ENCODE peak calls at places on chromosomes 13 and 19, in seven cellular contexts. D is Peyer's patch, O is adrenal gland, Z is tibial nerve, K is endothelial cell of umbilical vein, Q is heart left ventricle, X is body of pancreas. I is an unnamed sample. For H3K4me1, the result is how much of the 10 kb centered on the place peaks cover.

GRCh38 chr19:41302624-41303351 is 7.2 kb upstream of the CCDC97 start:
- DNase-seq in Z (no peak), O (no peak), K (no peak), D (peak), Q (no peak), X (no peak), I (no peak)

GRCh38 chr19:38990949-38991697 is 15.6 kb upstream of the FBXO17 start:
- DNase-seq in Q (no peak), Z (no peak), X (no peak), O (peak), K (no peak), D (no peak), I (peak)

GRCh38 chr19:45716314-45717130 is 14.2 kb downstream of the FBXO46 start:
- DNase-seq in Q (no peak), X (peak), K (peak), Z (no peak), D (no peak), O (no peak), I (peak)

GRCh38 chr13:102814793-102815192 is 15.9 kb downstream of the BIVM start:
- DNase-seq in O (no peak), Q (no peak), D (no peak), X (no peak), K (no peak), Z (no peak), I (no peak)

GRCh38 chr19:33795370-33796163 is 1.1 kb upstream of the KCTD15 start:
- DNase-seq in Z (peak), X (peak), D (peak), K (peak), Q (peak), O (peak), I (peak)

GRCh38 chr13:111248822-111249221 is 71.6 kb upstream of the TEX29 start:
- DNase-seq in K (no peak), O (peak), D (no peak), Q (no peak), X (peak), Z (no peak), I (no peak)

GRCh38 chr13:45413826-45414312 is 4.3 kb downstream of the SLC25A30 start:
- DNase-seq in Q (no peak), X (no peak), K (peak), Z (no peak), O (no peak), D (no peak), I (no peak)

GRCh38 chr19:13705201-13705600 is 59.1 kb upstream of the MRI1 start:
- DNase-seq in X (no peak), K (no peak), Q (no peak), O (no peak), Z (no peak), D (no peak), I (no peak)

GRCh38 chr19:50815443-50815842 is 8.1 kb downstream of the KLK1 start:
- DNase-seq in K (no peak), Z (no peak), D (no peak), O (no peak), X (no peak), Q (no peak), I (no peak)

GRCh38 chr13:35549481-35549880 is 73.0 kb upstream of the MAB21L1 start:
- DNase-seq in K (peak), Z (no peak), D (no peak), X (no peak), Q (no peak), O (no peak), I (no peak)

GRCh38 chr13:110428281-110428680 is 121.2 kb downstream of the COL4A2 start:
- DNase-seq in K (no peak), O (no peak), X (no peak), Q (no peak), Z (no peak), D (no peak), I (no peak)

GRCh38 chr19:18153555-18154134 is 682 bp downstream of the PIK3R2 start:
- DNase-seq in Q (no peak), D (peak), X (peak), K (no peak), Z (no peak), O (peak), I (peak)

GRCh38 chr19:23116802-23117571 is at the start of gene ZNF730:
- DNase-seq in O (peak), Q (peak), X (no peak), D (no peak), K (peak), Z (peak), I (peak)

GRCh38 chr19:23991170-23991569 is 76.5 kb downstream of the ZNF726 start:
- DNase-seq in X (peak), Q (no peak), O (no peak), Z (no peak), K (peak), D (no peak), I (no peak)

GRCh38 chr13:113562085-113562749 is 22.3 kb upstream of the TFDP1 start:
- DNase-seq in K (peak), X (no peak), Q (peak), Z (no peak), O (peak), D (no peak), I (peak)

GRCh38 chr13:113837554-113838355 is 26.1 kb downstream of the GAS6 start:
- DNase-seq in O (peak), Q (peak), D (peak), K (peak), Z (peak), X (peak), I (peak)

GRCh38 chr13:93244918-93245280 is 18.3 kb downstream of the GPC6 start:
- DNase-seq in D (no peak), X (no peak), O (no peak), Z (no peak), Q (no peak), K (no peak), I (no peak)

GRCh38 chr19:35167251-35168119 is 12.9 kb downstream of the FXYD5 start:
- DNase-seq in X (no peak), K (no peak), Q (no peak), O (no peak), D (peak), Z (no peak), I (no peak)

GRCh38 chr13:85093808-85094207 is 705.4 kb downstream of the SLITRK6 start:
- DNase-seq in O (peak), D (no peak), X (no peak), K (no peak), Q (no peak), Z (peak), I (peak)

GRCh38 chr13:74047925-74048324 is 86.3 kb downstream of the KLF12 start:
- DNase-seq in Z (no peak), Q (no peak), D (no peak), O (no peak), K (peak), X (no peak), I (no peak)

GRCh38 chr19:49855676-49856573 is 5.0 kb downstream of the PTOV1 start:
- DNase-seq in Z (no peak), O (no peak), X (peak), Q (no peak), K (no peak), D (no peak), I (no peak)

GRCh38 chr19:42032428-42032827 is 37.6 kb downstream of the GRIK5 start:
- DNase-seq in X (no peak), Q (no peak), O (no peak), D (no peak), K (no peak), Z (no peak), I (no peak)

GRCh38 chr13:93066187-93066586 is 160.4 kb upstream of the GPC6 start:
- DNase-seq in Z (no peak), X (no peak), K (no peak), D (no peak), O (peak), Q (no peak), I (no peak)

GRCh38 chr19:3383121-3383722 is 16.8 kb downstream of the NFIC start:
- DNase-seq in O (no peak), Z (no peak), X (peak), D (no peak), Q (no peak), K (no peak), I (no peak)

GRCh38 chr19:3381701-3382372 is 15.5 kb downstream of the NFIC start:
- DNase-seq in O (peak), Z (no peak), K (no peak), D (no peak), X (peak), Q (no peak), I (no peak)

GRCh38 chr19:3378352-3379146 is 12.2 kb downstream of the NFIC start:
- DNase-seq in D (no peak), Z (no peak), O (no peak), Q (no peak), K (no peak), X (peak), I (no peak)

GRCh38 chr19:3380829-3381228 is 14.4 kb downstream of the NFIC start:
- DNase-seq in D (no peak), K (no peak), X (peak), O (no peak), Q (no peak), Z (no peak), I (no peak)

GRCh38 chr19:3382460-3383100 is 16.2 kb downstream of the NFIC start:
- DNase-seq in K (no peak), Z (no peak), Q (no peak), X (peak), D (no peak), O (no peak), I (no peak)
- H3K4me1 ChIP-seq in K (under half), Z (half or more), Q (half or more), X (half or more), D (half or more), O (half or more), I (under half)

DNA sequence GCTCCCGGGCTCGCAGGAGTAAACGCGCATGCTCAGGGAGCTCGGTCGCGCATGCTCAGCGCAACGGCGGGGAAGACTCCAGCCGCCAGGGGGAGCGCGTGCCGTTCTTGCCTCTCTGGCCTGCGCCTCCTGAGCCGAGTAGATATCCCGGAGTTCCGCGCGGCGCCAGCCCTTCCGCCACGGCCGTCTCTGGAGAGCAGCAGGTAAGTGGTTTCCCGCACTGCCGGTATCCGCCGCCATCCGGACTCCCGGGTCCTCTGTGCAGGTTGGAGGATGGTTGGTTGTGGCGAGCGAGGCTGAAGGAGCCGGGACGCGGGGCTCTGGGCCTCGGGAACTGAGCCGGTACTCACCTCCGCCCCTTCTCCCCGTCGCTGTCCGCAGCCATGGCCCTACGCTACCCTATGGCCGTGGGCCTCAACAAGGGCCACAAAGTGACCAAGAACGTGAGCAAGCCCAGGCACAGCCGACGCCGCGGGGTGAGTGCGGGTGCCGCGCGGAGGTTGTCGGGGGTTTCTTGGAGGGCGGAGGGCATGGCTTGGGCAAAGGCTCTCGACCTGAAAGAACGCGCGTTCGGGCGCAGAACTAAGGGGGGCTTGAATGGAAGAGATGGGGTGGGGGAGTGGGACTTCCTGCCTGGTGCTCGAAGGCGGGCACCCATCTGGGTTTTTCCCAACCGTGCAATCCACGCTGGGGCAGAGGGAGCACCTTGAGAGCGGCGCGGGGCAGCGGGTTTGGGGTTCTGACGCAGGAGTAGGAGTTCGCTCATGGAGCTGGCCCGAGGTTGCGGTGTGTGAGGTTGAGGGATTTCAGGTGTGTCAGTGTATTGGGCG is at the start of gene RPL36:
- DNase-seq in D (peak), O (peak), K (peak), Q (peak), X (peak), Z (peak), I (peak)
- TF ChIP-seq POLR2A in D (peak), O (peak), K (peak), Q (no peak), X (peak), Z (peak), I (peak)

GRCh38 chr19:4264812-4265211 is 14.3 kb upstream of the SHD start:
- DNase-seq in O (no peak), Z (no peak), D (no peak), K (no peak), X (no peak), Q (no peak), I (no peak)
- H3K4me1 ChIP-seq in O (under half), Z (under half), D (under half), K (under half), X (under half), Q (under half), I (under half)

GRCh38 chr19:6528544-6529121 is 2.2 kb upstream of the TNFSF9 start:
- DNase-seq in O (peak), X (no peak), Z (no peak), K (no peak), D (peak), Q (peak), I (no peak)
- TF ChIP-seq POLR2A in O (no peak), X (no peak), Z (no peak), K (no peak), D (no peak), Q (no peak), I (no peak)

DNA sequence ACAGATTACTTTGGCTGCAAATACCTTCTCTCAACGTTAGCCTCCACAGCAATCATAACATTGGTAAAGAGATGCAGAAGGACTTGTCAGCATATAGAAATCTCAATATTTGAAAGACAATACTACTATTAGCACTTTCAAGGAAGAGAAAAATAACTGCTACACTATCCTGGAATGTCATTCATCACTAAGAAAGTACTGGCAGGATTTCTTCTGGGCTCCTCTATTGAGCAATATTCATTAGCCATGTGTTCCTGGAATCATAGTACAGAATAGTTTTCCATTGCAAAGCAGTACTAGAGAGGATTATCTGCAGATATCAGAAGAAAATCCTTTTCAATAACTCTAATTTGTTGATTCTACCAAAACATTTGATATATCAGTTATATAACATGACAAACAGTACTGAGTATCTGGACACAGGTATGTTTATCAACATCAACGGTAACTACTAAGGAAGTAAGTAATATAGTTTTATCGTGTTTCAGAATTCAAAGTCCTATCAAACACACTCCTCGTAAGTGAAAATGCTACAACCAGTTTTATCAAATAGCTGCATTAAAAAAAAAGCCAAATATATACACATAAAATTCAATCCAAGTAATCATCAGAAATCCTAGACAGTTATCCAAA is 27.3 kb downstream of the INTS6 start:
- DNase-seq in Q (no peak), X (no peak), K (no peak), O (no peak), Z (no peak), D (no peak), I (no peak)
- H3K4me1 ChIP-seq in Q (half or more), X (half or more), K (under half), O (under half), Z (under half), D (under half), I (under half)

GRCh38 chr19:10105241-10106099 is 692 bp upstream of the PPAN start:
- DNase-seq in Z (no peak), K (no peak), Q (no peak), D (peak), O (peak), X (no peak), I (no peak)

GRCh38 chr19:10106100-10106936 is at the start of gene PPAN:
- DNase-seq in D (peak), K (peak), Z (peak), O (peak), Q (peak), X (peak), I (peak)

GRCh38 chr19:10104130-10104513 is 1.6 kb upstream of the ANGPTL6 start:
- DNase-seq in Q (no peak), D (no peak), Z (no peak), K (no peak), X (no peak), O (no peak), I (no peak)

GRCh38 chr19:10102787-10103236 is 334 bp upstream of the ANGPTL6 start:
- DNase-seq in X (no peak), D (peak), O (no peak), Z (no peak), Q (no peak), K (no peak), I (no peak)

DNA sequence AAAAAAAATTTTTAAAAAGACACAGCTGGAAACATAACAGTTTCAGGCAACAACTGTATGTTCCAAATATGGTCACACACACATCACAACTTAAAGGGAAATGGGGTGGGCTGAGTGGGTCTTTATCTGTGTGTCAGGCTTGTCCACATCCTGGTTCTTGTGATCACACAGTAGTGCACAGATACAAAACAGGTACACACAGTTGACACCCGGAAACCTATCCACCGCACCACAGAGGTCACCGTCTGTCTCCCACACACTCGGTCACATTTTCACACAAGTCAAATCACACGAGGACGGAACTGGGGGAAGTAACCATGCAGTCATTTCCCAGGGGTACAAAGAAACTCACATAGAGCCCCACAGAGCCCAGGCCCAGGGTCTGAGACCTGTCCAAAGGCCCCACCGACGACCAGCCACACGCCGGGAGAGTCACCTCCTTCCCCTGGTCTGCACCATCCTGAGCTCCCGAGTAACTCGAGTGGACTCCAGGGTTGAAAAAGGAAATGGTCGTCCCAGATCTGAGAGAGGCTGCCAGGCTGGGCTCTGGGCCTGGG is 1.4 kb upstream of the PPAN start:
- DNase-seq in K (no peak), D (peak), Q (no peak), X (no peak), Z (no peak), O (no peak), I (no peak)
- TF ChIP-seq POLR2A in K (no peak), D (no peak), Q (no peak), X (no peak), Z (no peak), O (no peak), I (no peak)

DNA sequence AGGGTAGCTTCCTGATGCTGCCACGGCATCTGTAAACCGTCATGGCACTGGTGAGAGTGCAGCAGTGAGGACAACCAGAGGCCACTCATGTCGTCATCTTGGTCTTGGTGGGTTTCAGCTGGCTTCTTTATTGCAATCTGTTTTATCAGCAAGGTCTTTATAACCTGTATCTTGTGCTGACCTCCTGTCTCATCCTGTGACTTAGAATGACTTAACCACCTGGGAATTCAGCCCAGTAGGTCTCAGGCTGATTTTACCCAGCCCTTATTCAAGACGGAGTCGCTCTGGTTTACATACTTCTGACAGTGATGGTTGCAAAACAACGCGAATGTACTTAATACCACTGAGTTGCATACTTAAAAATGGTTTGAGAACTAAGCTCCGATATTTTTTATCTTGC is 14.4 kb upstream of the FBN3 start:
- DNase-seq in Q (no peak), X (no peak), D (no peak), O (no peak), K (no peak), Z (no peak), I (no peak)
- H3K4me1 ChIP-seq in Q (under half), X (under half), D (under half), O (under half), K (under half), Z (under half), I (under half)

GRCh38 chr19:11061951-11062350 is 27.3 kb upstream of the LDLR start:
- DNase-seq in X (no peak), Z (no peak), O (no peak), D (no peak), Q (no peak), K (no peak), I (no peak)

GRCh38 chr19:11066326-11066725 is 22.9 kb upstream of the LDLR start:
- DNase-seq in Q (no peak), X (peak), K (no peak), Z (no peak), O (no peak), D (no peak), I (no peak)

GRCh38 chr19:11063434-11063833 is 25.8 kb upstream of the LDLR start:
- DNase-seq in O (no peak), X (no peak), D (no peak), Q (no peak), K (no peak), Z (no peak), I (no peak)

GRCh38 chr19:11067356-11068113 is 21.7 kb upstream of the LDLR start:
- DNase-seq in D (no peak), K (no peak), X (no peak), O (no peak), Q (no peak), Z (no peak), I (no peak)

DNA sequence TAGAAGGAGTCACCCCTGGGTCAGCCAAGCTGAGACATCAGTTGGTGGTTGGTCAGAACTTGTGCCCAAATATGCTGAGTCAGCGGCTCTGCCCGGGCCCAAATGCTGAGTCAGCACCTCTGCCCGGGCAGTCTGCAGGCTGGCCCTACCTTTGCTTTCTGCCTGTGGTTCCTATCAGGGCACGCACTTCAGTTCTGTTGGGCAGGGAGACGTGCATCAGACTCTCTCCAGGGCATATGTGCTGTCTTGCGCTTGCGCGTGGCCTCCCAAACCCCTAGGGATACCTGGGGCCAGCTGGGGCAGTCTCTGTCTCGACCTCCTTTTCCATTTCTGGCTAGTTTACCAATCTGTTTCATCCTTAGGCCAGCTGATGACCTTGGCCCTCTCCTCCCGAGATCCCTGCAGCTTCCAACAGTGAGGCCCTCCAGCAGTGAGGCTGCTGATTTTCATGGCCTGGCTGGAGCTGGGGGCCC is 24.4 kb upstream of the LDLR start:
- DNase-seq in O (peak), X (peak), Z (no peak), Q (no peak), K (no peak), D (no peak), I (peak)
- TF ChIP-seq POLR2A in O (no peak), X (no peak), Z (no peak), Q (no peak), K (no peak), D (no peak), I (no peak)

I was measured in thyroid gland.